ENCODE peak calls at places on chromosomes 6 and 20, in four cellular contexts. One of them, this sample, is unnamed.
A peak's percentile ranks its signal among the peaks of the same experiment; 100 is the strongest.

GRCh38 chr6:44377971-44378370 is 9.5 kb upstream of the CDC5L start:
- DNase-seq in psoas muscle: no peak
- DNase-seq in GM23338: no peak
- DNase-seq in GM20000: no peak
- DNase-seq in this sample: no peak

GRCh38 chr6:54579011-54579410 is 267.6 kb upstream of the FAM83B start:
- DNase-seq in psoas muscle: no peak
- DNase-seq in GM23338: peak; percentile 56
- DNase-seq in GM20000: no peak
- DNase-seq in this sample: no peak

GRCh38 chr6:144675231-144675861 is 390.2 kb downstream of the UTRN start:
- DNase-seq in psoas muscle: peak; percentile 20
- DNase-seq in GM23338: no peak
- DNase-seq in GM20000: no peak
- DNase-seq in this sample: no peak

GRCh38 chr6:108014040-108014439 is 56.0 kb upstream of the SEC63 start:
- DNase-seq in psoas muscle: no peak
- DNase-seq in GM23338: no peak
- DNase-seq in GM20000: no peak
- DNase-seq in this sample: no peak

GRCh38 chr6:30981942-30982772 is 1.4 kb upstream of the MUC21 start:
- DNase-seq in psoas muscle: no peak
- DNase-seq in GM23338: peak; percentile 88
- DNase-seq in GM20000: no peak
- DNase-seq in this sample: no peak

GRCh38 chr6:700490-700889 is 7.6 kb upstream of the EXOC2 start:
- DNase-seq in psoas muscle: no peak
- DNase-seq in GM23338: no peak
- DNase-seq in GM20000: no peak
- DNase-seq in this sample: no peak

GRCh38 chr20:8532169-8532568 is 400.1 kb downstream of the PLCB1 start:
- DNase-seq in psoas muscle: no peak
- DNase-seq in GM23338: no peak
- DNase-seq in GM20000: no peak
- DNase-seq in this sample: no peak

GRCh38 chr20:63957004-63957689 is 931 bp upstream of the UCKL1 start:
- DNase-seq in psoas muscle: peak; percentile 74
- DNase-seq in GM23338: peak; percentile 83
- DNase-seq in GM20000: peak; percentile 78
- DNase-seq in this sample: peak; percentile 81

GRCh38 chr6:121857551-121857950 is 422.1 kb downstream of the GJA1 start:
- DNase-seq in psoas muscle: no peak
- DNase-seq in GM23338: peak; percentile 30
- DNase-seq in GM20000: no peak
- DNase-seq in this sample: no peak

GRCh38 chr6:56368484-56368883 is 121.1 kb upstream of the COL21A1 start:
- DNase-seq in psoas muscle: no peak
- DNase-seq in GM23338: no peak
- DNase-seq in GM20000: no peak
- DNase-seq in this sample: no peak

GRCh38 chr20:15708984-15709598 is 864.2 kb downstream of the KIF16B start:
- DNase-seq in psoas muscle: peak; percentile 30
- DNase-seq in GM23338: peak; percentile 85
- DNase-seq in GM20000: peak; percentile 64
- DNase-seq in this sample: peak; percentile 62

GRCh38 chr20:33493076-33493766 is 3.3 kb downstream of the CBFA2T2 start:
- DNase-seq in psoas muscle: no peak
- DNase-seq in GM23338: no peak
- DNase-seq in GM20000: no peak
- DNase-seq in this sample: no peak

GRCh38 chr6:154070657-154071056 is 31.6 kb downstream of the OPRM1 start:
- DNase-seq in psoas muscle: no peak
- DNase-seq in GM23338: no peak
- DNase-seq in GM20000: no peak
- DNase-seq in this sample: no peak

GRCh38 chr6:112030965-112031660 is 22.8 kb upstream of the CCN6 start:
- DNase-seq in psoas muscle: no peak
- DNase-seq in GM23338: no peak
- DNase-seq in GM20000: no peak
- DNase-seq in this sample: no peak

GRCh38 chr6:162736933-162737332 is 9.2 kb downstream of the PACRG start:
- DNase-seq in psoas muscle: no peak
- DNase-seq in GM23338: no peak
- DNase-seq in GM20000: no peak
- DNase-seq in this sample: no peak

GRCh38 chr6:94254689-94255088 is 835.3 kb upstream of the EPHA7 start:
- DNase-seq in psoas muscle: no peak
- DNase-seq in GM23338: peak; percentile 44
- DNase-seq in GM20000: no peak
- DNase-seq in this sample: no peak

GRCh38 chr20:36975085-36975829 is 23.7 kb upstream of the SAMHD1 start:
- DNase-seq in psoas muscle: no peak
- DNase-seq in GM23338: no peak
- DNase-seq in GM20000: no peak
- DNase-seq in this sample: peak; percentile 51

GRCh38 chr20:48659888-48660287 is 167.9 kb downstream of the PREX1 start:
- DNase-seq in psoas muscle: no peak
- DNase-seq in GM23338: no peak
- DNase-seq in GM20000: no peak
- DNase-seq in this sample: no peak

DNA sequence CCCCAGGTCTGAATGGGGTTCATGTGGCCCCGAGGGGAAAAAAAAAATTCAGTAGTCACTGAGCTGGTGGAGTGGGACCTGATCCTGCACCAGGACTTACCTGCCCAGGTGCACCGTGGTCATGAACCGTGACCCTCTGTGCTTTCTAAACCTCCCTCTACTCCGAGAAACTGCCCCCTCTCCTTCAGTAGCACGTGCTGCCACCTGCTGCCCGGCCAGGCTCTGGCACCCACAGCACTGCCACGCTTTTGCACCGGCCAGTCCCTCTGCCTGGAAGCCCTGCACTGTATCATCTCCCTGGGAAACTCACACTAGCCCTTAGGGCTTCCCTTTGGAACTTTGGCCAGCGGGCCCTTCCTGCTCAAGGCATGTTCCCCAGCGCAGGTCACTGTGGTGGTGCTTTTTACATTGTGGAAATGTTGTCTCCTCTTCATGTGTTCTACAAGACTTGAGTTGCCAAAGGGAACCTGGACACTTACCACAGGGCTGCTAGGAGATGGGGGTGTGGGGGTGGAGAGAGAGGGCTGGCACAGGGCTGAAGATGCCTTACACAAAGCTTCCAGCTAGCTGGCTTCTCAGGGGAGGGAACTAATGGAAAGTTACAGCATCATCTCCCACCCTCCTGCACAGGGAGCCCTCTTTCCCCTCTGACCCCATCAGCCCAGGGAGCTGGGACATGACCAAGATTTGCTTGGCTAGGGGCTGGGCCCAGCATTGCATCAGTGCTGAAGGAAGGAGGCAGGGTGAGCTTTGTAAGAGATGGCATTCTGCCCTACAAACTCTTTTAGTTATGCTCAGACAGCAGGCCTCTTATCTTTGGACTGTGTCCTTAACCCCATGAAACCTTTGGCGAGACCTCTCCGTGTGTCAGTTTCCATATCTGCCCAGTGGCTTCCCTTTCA is 2.5 kb upstream of the PTPRT start:
- DNase-seq in psoas muscle: no peak
- DNase-seq in GM23338: peak; percentile 43
- DNase-seq in GM20000: peak; percentile 53
- DNase-seq in this sample: peak; percentile 53
- TF ChIP-seq CTCF in psoas muscle: no peak
- TF ChIP-seq CTCF in GM23338: peak; percentile 56
- TF ChIP-seq CTCF in GM20000: peak; percentile 66
- TF ChIP-seq CTCF in this sample: no peak

GRCh38 chr20:51378171-51378928 is 164.2 kb downstream of the NFATC2 start:
- DNase-seq in psoas muscle: no peak
- DNase-seq in GM23338: peak; percentile 65
- DNase-seq in GM20000: no peak
- DNase-seq in this sample: peak; percentile 44
- TF ChIP-seq CTCF in psoas muscle: no peak
- TF ChIP-seq CTCF in GM23338: peak; percentile 86
- TF ChIP-seq CTCF in GM20000: no peak
- TF ChIP-seq CTCF in this sample: no peak

GRCh38 chr6:109506841-109507240 is 23.8 kb upstream of the ZBTB24 start:
- DNase-seq in psoas muscle: no peak
- DNase-seq in GM23338: no peak
- DNase-seq in GM20000: no peak
- DNase-seq in this sample: no peak
- TF ChIP-seq CTCF in psoas muscle: no peak
- TF ChIP-seq CTCF in GM23338: no peak
- TF ChIP-seq CTCF in GM20000: no peak
- TF ChIP-seq CTCF in this sample: no peak

DNA sequence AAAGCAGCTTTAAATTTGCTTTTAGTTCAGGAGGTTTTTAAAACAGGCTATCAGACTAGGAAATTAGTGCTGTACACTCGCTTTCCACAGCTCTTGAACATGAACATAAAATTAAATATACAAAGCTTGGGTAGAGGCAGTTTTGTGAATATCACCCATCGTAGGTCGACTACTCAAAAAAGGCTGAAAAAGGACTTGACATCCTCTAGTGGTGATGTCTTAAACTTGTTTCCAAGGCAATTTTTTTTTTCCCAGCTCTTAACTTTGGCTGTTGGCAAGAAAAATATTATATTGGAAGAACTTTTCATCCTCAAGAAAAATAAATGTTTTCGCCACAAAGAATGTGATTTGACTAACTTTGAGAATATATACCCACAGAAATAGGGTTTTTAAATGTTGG is 2.9 kb downstream of the MAP7 start:
- DNase-seq in psoas muscle: no peak
- DNase-seq in GM23338: peak; percentile 80
- DNase-seq in GM20000: no peak
- DNase-seq in this sample: no peak
- TF ChIP-seq CTCF in psoas muscle: no peak
- TF ChIP-seq CTCF in GM23338: peak; percentile 73
- TF ChIP-seq CTCF in GM20000: peak; percentile 20
- TF ChIP-seq CTCF in this sample: peak; percentile 30

GRCh38 chr6:16774437-16774836 is 13.2 kb upstream of the ATXN1 start:
- DNase-seq in psoas muscle: no peak
- DNase-seq in GM23338: no peak
- DNase-seq in GM20000: no peak
- DNase-seq in this sample: no peak

GRCh38 chr6:16777794-16778193 is 16.5 kb upstream of the ATXN1 start:
- DNase-seq in psoas muscle: no peak
- DNase-seq in GM23338: no peak
- DNase-seq in GM20000: no peak
- DNase-seq in this sample: no peak

GRCh38 chr6:16778521-16778920 is 17.3 kb upstream of the ATXN1 start:
- DNase-seq in psoas muscle: no peak
- DNase-seq in GM23338: no peak
- DNase-seq in GM20000: no peak
- DNase-seq in this sample: no peak

GRCh38 chr6:16773376-16773775 is 12.1 kb upstream of the ATXN1 start:
- DNase-seq in psoas muscle: no peak
- DNase-seq in GM23338: no peak
- DNase-seq in GM20000: no peak
- DNase-seq in this sample: no peak

DNA sequence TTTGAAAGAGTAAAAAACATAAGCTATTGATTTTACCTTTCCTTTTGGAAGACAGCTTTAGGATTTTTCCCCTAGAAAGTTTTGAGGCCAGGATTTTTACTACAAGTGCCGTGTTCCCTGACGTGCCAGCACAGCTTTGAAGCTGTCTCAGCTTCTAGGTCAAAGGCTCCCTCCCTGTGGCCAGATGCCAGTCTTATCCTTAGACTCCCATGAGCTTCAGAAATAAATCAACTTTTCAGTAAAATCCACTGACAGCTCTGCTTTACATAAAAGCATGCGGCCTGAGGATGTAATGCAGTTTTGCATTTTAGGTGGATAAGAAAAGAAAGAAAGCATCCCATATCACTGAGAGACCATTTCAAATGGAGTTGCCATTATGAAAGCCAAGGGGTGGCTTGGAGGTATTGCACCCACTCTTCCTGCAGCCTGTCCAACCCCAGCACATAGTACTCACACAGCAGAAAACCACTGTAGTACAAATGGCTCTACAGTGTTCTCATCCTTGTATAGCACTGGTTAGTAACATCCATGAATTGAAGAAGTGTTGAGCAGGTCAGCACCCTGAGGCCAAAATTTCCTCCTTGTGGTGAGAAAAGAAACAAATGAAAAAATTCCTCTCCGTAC is 15.2 kb upstream of the ATXN1 start:
- DNase-seq in psoas muscle: no peak
- DNase-seq in GM23338: peak; percentile 36
- DNase-seq in GM20000: no peak
- DNase-seq in this sample: no peak
- TF ChIP-seq CTCF in psoas muscle: peak; percentile 6
- TF ChIP-seq CTCF in GM23338: no peak
- TF ChIP-seq CTCF in GM20000: no peak
- TF ChIP-seq CTCF in this sample: no peak

DNA sequence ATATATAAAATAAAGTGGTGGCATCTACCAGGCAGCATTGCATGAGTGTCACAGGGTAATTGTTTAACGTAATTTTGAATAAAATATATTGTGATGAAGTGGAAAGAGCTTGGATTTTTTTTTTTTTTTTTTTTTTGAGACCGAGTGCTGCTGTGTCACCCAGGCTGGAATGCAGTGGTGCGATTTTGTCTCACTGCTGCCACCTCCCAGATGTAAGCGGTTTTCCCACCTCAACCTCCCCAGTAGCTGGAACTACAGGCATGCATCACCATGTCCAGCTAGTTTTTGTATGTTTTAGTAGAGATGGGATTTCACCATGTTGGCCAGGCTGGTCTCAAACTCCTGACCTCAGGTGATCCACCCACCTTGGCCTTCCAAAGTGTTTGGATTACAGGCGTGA is 81.1 kb upstream of the SMIM8 start:
- DNase-seq in psoas muscle: no peak
- DNase-seq in GM23338: peak; percentile 29
- DNase-seq in GM20000: no peak
- DNase-seq in this sample: no peak
- TF ChIP-seq CTCF in psoas muscle: no peak
- TF ChIP-seq CTCF in GM23338: peak; percentile 42
- TF ChIP-seq CTCF in GM20000: no peak
- TF ChIP-seq CTCF in this sample: no peak

GRCh38 chr6:114108119-114109002 is 137.4 kb upstream of the HDAC2 start:
- DNase-seq in psoas muscle: peak; percentile 57
- DNase-seq in GM23338: peak; percentile 96
- DNase-seq in GM20000: peak; percentile 36
- DNase-seq in this sample: peak; percentile 14
- TF ChIP-seq CTCF in psoas muscle: peak; percentile 42
- TF ChIP-seq CTCF in GM23338: peak; percentile 85
- TF ChIP-seq CTCF in GM20000: peak; percentile 57
- TF ChIP-seq CTCF in this sample: peak; percentile 75